ENCODE peak calls at places on chromosomes 2 and 18, in five cellular contexts. Z is body of pancreas, R is left ventricle myocardium inferior, Y is fibroblast of the aortic adventitia, C is cardiac fibroblast. L is an unnamed sample.

GRCh38 chr18:63834471-63835113 is 52.9 kb upstream of the SERPINB2 start:
- DNase-seq in Z (no peak), R (no peak), Y (no peak), C (no peak), L (no peak)

GRCh38 chr2:230895536-230896345 is 29.3 kb downstream of the GPR55 start:
- DNase-seq in Z (peak; percentile 23), R (no peak), Y (no peak), C (no peak), L (no peak)

GRCh38 chr2:156455366-156455975 is 19.3 kb downstream of the GPD2 start:
- DNase-seq in Z (no peak), R (no peak), Y (peak; percentile 51), C (peak; percentile 74), L (no peak)

GRCh38 chr2:233040571-233040970 is 8.1 kb downstream of the NEU2 start:
- DNase-seq in Z (no peak), R (no peak), Y (no peak), C (no peak), L (peak; percentile 2)

GRCh38 chr2:172623249-172623965 is 67.5 kb downstream of the PDK1 start:
- DNase-seq in Z (no peak), R (no peak), Y (peak; percentile 80), C (peak; percentile 77), L (no peak)

GRCh38 chr2:216549926-216550690 is 51.5 kb downstream of the RPL37A start:
- DNase-seq in Z (peak; percentile 49), R (no peak), Y (no peak), C (no peak), L (no peak)

GRCh38 chr18:59376351-59376935 is 17.4 kb upstream of the LMAN1 start:
- DNase-seq in Z (no peak), R (no peak), Y (no peak), C (no peak), L (no peak)

GRCh38 chr2:239131521-239131920 is 269.3 kb downstream of the HDAC4 start:
- DNase-seq in Z (no peak), R (no peak), Y (no peak), C (no peak), L (no peak)

GRCh38 chr2:127107622-127107999 is 657 bp upstream of the BIN1 start:
- DNase-seq in Z (peak; percentile 41), R (no peak), Y (peak; percentile 34), C (no peak), L (peak; percentile 84)

GRCh38 chr2:151334082-151334815 is 23.1 kb upstream of the TNFAIP6 start:
- DNase-seq in Z (no peak), R (no peak), Y (peak; percentile 97), C (peak; percentile 96), L (no peak)

GRCh38 chr2:43100883-43101662 is 125.3 kb downstream of the ZFP36L2 start:
- DNase-seq in Z (peak; percentile 72), R (peak; percentile 76), Y (peak; percentile 45), C (peak; percentile 63), L (no peak)

GRCh38 chr18:49016648-49017539 is 66.1 kb upstream of the SMAD7 start:
- DNase-seq in Z (peak; percentile 59), R (no peak), Y (peak; percentile 83), C (peak; percentile 81), L (peak; percentile 88)

GRCh38 chr2:142140434-142140845 is 9.6 kb upstream of the LRP1B start:
- DNase-seq in Z (no peak), R (no peak), Y (peak; percentile 40), C (peak; percentile 45), L (no peak)

GRCh38 chr2:222120933-222121332 is 177.9 kb downstream of the PAX3 start:
- DNase-seq in Z (no peak), R (no peak), Y (no peak), C (no peak), L (no peak)

GRCh38 chr2:73821669-73822068 is 7.1 kb upstream of the STAMBP start:
- DNase-seq in Z (no peak), R (no peak), Y (no peak), C (no peak), L (no peak)

GRCh38 chr2:74507926-74508520 is 528 bp upstream of the PCGF1 start:
- DNase-seq in Z (peak; percentile 35), R (no peak), Y (no peak), C (peak; percentile 41), L (no peak)

GRCh38 chr2:162092656-162093556 is 18.9 kb upstream of the DPP4 start:
- DNase-seq in Z (peak; percentile 33), R (peak; percentile 48), Y (peak; percentile 99), C (peak; percentile 98), L (peak; percentile 89)
- TF ChIP-seq CTCF in Z (no peak), R (no peak), Y (no peak), C (no peak), L (no peak)

GRCh38 chr2:97646977-97647376 is 1.1 kb downstream of the COX5B start:
- DNase-seq in Z (no peak), R (no peak), Y (no peak), C (no peak), L (no peak)
- H3K4me3 ChIP-seq in Z (no peak overlapping the region), R (peak overlapping the region; percentile 98), Y (peak overlapping the region; percentile 96), C (peak overlapping the region; percentile 77), L (no peak overlapping the region)

DNA sequence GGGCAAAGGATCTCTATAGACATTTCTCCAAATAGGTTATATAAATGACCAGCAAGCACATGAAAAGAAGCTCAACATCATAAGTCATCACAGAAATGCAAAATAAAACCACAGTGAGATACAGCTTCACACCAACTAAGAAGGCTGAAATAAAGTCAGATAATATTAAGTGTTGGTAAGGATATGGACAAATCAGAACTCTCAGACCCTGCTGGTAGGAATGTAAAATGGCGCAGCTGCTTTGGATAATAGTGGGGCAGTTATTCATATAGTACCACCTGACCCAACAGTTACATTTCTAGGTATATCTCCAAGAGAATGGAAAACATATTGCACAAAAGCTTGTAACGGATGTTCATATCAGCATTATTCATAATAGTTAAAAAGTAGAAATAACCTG is 14.0 kb downstream of the EPB41L5 start:
- DNase-seq in Z (no peak), R (no peak), Y (no peak), C (peak; percentile 21), L (no peak)
- TF ChIP-seq CTCF in Z (no peak), R (no peak), Y (peak; percentile 32), C (peak; percentile 24), L (no peak)

DNA sequence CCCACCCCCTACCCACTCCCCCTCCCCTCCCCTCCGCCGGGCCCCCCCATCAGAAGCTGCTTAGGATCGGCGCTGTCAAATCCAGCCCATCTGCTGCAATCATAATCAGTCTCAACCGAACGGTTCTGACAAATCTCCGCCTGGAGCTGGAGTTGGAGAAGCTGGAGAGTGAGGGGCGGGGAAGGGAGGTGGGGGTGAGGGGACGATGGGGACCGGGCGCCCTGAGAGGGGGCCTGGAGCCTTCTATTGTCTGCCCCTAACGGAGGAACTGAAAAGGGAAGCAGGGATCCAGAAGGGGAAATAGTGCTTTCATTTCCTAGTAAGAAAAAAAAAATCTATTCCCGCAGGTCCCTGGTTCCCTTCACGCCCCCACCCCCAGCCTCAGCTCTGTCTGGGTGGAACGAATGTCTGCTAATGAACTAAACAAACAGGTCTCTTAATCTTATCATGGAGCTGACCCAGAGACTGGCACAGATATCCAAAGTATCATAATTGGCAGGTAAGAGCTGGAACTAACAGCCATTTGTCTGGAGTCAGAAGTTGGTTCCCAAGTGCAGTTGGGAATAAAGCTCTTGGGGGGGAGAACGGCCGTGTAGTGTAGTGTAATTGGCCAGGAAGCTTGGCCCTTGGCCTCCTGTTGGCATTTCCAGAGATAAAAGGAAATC is 301.2 kb downstream of the NCKAP5 start:
- DNase-seq in Z (no peak), R (no peak), Y (no peak), C (no peak), L (no peak)
- H3K4me3 ChIP-seq in Z (no peak overlapping the region), R (peak overlapping the region; percentile 68), Y (peak overlapping the region; percentile 67), C (peak overlapping the region; percentile 61), L (peak overlapping the region; percentile 4)

GRCh38 chr2:46091961-46092667 is 205.1 kb upstream of the EPAS1 start:
- DNase-seq in Z (no peak), R (no peak), Y (no peak), C (no peak), L (no peak)

GRCh38 chr2:46094689-46095088 is 202.5 kb upstream of the EPAS1 start:
- DNase-seq in Z (no peak), R (no peak), Y (no peak), C (no peak), L (no peak)

GRCh38 chr2:46087492-46087891 is 209.7 kb upstream of the EPAS1 start:
- DNase-seq in Z (no peak), R (no peak), Y (no peak), C (no peak), L (no peak)

GRCh38 chr2:46086578-46087070 is 210.6 kb upstream of the EPAS1 start:
- DNase-seq in Z (no peak), R (no peak), Y (no peak), C (no peak), L (no peak)

GRCh38 chr2:46091004-46091403 is 206.2 kb upstream of the EPAS1 start:
- DNase-seq in Z (no peak), R (no peak), Y (no peak), C (no peak), L (no peak)
- TF ChIP-seq CTCF in Z (no peak), R (peak; percentile 59), Y (no peak), C (peak; percentile 4), L (no peak)

DNA sequence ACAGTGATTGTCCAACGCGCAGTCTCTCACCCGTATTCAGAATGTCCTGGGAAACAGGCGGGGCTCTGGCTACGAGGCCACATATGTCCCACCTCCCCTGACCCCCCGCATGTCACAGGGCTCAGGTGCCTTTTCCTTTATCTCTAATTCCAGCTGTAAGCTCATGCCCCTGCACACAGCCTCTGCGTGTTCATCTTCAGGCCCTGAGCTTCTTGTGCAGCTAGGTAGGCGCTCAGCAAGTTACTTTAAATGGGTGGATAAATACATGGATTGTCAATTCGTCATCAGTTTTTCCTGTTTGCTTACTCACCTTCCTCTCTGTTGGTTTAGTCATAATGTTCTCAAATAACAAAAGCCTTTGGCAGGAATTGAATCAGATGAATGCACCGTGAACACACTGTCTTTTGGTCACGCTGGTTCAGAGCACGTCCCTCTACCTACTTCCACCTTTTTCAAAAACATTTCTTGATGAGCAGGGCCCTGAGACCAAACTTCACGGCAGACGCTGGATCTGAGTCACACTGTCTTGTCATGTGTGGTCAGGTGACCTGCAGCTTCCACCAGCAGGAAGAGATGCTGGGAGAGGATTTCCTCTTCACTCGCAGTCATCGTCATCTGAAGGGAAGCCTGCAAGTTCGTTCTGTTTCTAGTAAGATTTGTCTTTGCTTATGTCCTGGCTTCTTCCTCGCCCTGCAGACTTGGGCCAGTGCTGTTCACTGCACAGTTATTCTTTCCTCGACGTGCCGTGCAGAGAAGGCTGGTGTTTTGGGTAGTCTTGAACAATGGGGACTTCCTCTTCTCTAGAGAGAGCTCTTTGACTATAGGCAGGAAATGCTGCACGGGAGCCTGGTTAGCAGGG is 138.1 kb downstream of the PTGR3 start:
- DNase-seq in Z (peak; percentile 25), R (no peak), Y (peak; percentile 64), C (peak; percentile 91), L (peak; percentile 63)
- H3K4me3 ChIP-seq in Z (no peak overlapping the region), R (peak overlapping the region; percentile 52), Y (no peak overlapping the region), C (peak overlapping the region; percentile 30), L (no peak overlapping the region)

L was measured in lower leg skin.